ENCODE peak calls at places on chromosomes 6 and 20, in four cellular contexts. G is neural crest cell, J is nephron progenitor cell, Z is lower lobe of right lung. V is an unnamed sample.

GRCh38 chr20:3047486-3048419 is 1.9 kb downstream of the MRPS26 start:
- DNase-seq in G (no peak), J (no peak), Z (no peak), V (no peak)

GRCh38 chr6:46592046-46592445 is 60.6 kb downstream of the CYP39A1 start:
- DNase-seq in G (no peak), J (no peak), Z (no peak), V (no peak)

GRCh38 chr6:29490552-29490951 is 2.8 kb upstream of the MAS1L start:
- DNase-seq in G (no peak), J (no peak), Z (no peak), V (no peak)

GRCh38 chr6:36829919-36830544 is 9.2 kb downstream of the CPNE5 start:
- DNase-seq in G (no peak), J (no peak), Z (peak), V (no peak)

GRCh38 chr6:1777921-1778692 is 168.4 kb downstream of the FOXC1 start:
- DNase-seq in G (no peak), J (peak), Z (no peak), V (no peak)

GRCh38 chr6:3742426-3743344 is 8.8 kb downstream of the PXDC1 start:
- DNase-seq in G (peak), J (peak), Z (peak), V (peak)

GRCh38 chr6:44342489-44342888 is at the start of gene SPATS1:
- DNase-seq in G (no peak), J (peak), Z (no peak), V (no peak)

GRCh38 chr6:63802606-63803206 is 167.1 kb downstream of the PHF3 start:
- DNase-seq in G (no peak), J (no peak), Z (no peak), V (no peak)

GRCh38 chr6:170006524-170007467 is 255.4 kb downstream of the ERMARD start:
- DNase-seq in G (no peak), J (no peak), Z (no peak), V (no peak)

GRCh38 chr6:122289721-122290501 is 109.5 kb upstream of the HSF2 start:
- DNase-seq in G (no peak), J (no peak), Z (no peak), V (no peak)

GRCh38 chr6:33297406-33297955 is 1.3 kb downstream of the RGL2 start:
- DNase-seq in G (no peak), J (peak), Z (peak), V (no peak)

GRCh38 chr6:14664616-14665315 is 547.2 kb downstream of the CD83 start:
- DNase-seq in G (peak), J (no peak), Z (no peak), V (no peak)

GRCh38 chr6:44104661-44105060 is 22.6 kb downstream of the MRPL14 start:
- DNase-seq in G (no peak), J (no peak), Z (peak), V (no peak)

GRCh38 chr20:9981834-9982233 is 53.0 kb upstream of the ANKEF1 start:
- DNase-seq in G (no peak), J (no peak), Z (no peak), V (no peak)

GRCh38 chr6:30763155-30763617 is 18.8 kb upstream of the IER3 start:
- DNase-seq in G (no peak), J (no peak), Z (no peak), V (no peak)

GRCh38 chr6:150029276-150029675 is 3.9 kb upstream of the RAET1L start:
- DNase-seq in G (no peak), J (no peak), Z (no peak), V (no peak)

GRCh38 chr6:170208171-170208601 is 82.7 kb downstream of the DLL1 start:
- DNase-seq in G (no peak), J (no peak), Z (no peak), V (no peak)

GRCh38 chr6:113858067-113858604 is 991 bp downstream of the MARCKS start:
- DNase-seq in G (peak), J (peak), Z (peak), V (no peak)

GRCh38 chr20:44620030-44620429 is 31.5 kb downstream of the ADA start:
- DNase-seq in G (no peak), J (no peak), Z (no peak), V (no peak)

GRCh38 chr20:54337131-54337530 is 129.2 kb downstream of the PFDN4 start:
- DNase-seq in G (no peak), J (no peak), Z (no peak), V (no peak)

GRCh38 chr6:1604347-1604990 is 5.2 kb upstream of the FOXC1 start:
- DNase-seq in G (peak), J (peak), Z (peak), V (no peak)

GRCh38 chr6:26180346-26180745 is 93.1 kb downstream of the HFE start:
- DNase-seq in G (no peak), J (no peak), Z (no peak), V (no peak)

GRCh38 chr20:32945710-32946221 is 58.5 kb downstream of the SUN5 start:
- DNase-seq in G (no peak), J (no peak), Z (no peak), V (no peak)
- TF ChIP-seq CTCF in G (peak), J (peak), Z (peak), V (no peak)

GRCh38 chr6:125904871-125905270 is 51.7 kb upstream of the HINT3 start:
- DNase-seq in G (no peak), J (no peak), Z (no peak), V (no peak)

GRCh38 chr6:125910518-125910917 is 46.1 kb upstream of the HINT3 start:
- DNase-seq in G (no peak), J (no peak), Z (no peak), V (no peak)

GRCh38 chr6:125906158-125906998 is 50.2 kb upstream of the HINT3 start:
- DNase-seq in G (peak), J (peak), Z (peak), V (no peak)
- TF ChIP-seq CTCF in G (peak), J (peak), Z (peak), V (no peak)

GRCh38 chr20:24534282-24534681 is 64.9 kb downstream of the SYNDIG1 start:
- DNase-seq in G (no peak), J (no peak), Z (no peak), V (no peak)

GRCh38 chr20:24531626-24532419 is 62.4 kb downstream of the SYNDIG1 start:
- DNase-seq in G (no peak), J (no peak), Z (no peak), V (no peak)

GRCh38 chr20:24531202-24531601 is 61.8 kb downstream of the SYNDIG1 start:
- DNase-seq in G (no peak), J (no peak), Z (no peak), V (no peak)

GRCh38 chr20:24535956-24536730 is 66.7 kb downstream of the SYNDIG1 start:
- DNase-seq in G (no peak), J (no peak), Z (no peak), V (no peak)

GRCh38 chr20:24533449-24533848 is 64.0 kb downstream of the SYNDIG1 start:
- DNase-seq in G (no peak), J (no peak), Z (no peak), V (no peak)
- TF ChIP-seq CTCF in G (no peak), J (no peak), Z (no peak), V (no peak)

GRCh38 chr20:31848088-31848999 is 2.9 kb upstream of the FOXS1 start:
- DNase-seq in G (no peak), J (no peak), Z (no peak), V (no peak)

GRCh38 chr20:31849306-31849930 is 4.0 kb upstream of the FOXS1 start:
- DNase-seq in G (no peak), J (no peak), Z (no peak), V (no peak)

GRCh38 chr20:31844737-31845299 is 586 bp downstream of the FOXS1 start:
- DNase-seq in G (no peak), J (no peak), Z (no peak), V (no peak)

GRCh38 chr20:31845300-31845863 is at the start of gene FOXS1:
- DNase-seq in G (peak), J (peak), Z (no peak), V (no peak)

DNA sequence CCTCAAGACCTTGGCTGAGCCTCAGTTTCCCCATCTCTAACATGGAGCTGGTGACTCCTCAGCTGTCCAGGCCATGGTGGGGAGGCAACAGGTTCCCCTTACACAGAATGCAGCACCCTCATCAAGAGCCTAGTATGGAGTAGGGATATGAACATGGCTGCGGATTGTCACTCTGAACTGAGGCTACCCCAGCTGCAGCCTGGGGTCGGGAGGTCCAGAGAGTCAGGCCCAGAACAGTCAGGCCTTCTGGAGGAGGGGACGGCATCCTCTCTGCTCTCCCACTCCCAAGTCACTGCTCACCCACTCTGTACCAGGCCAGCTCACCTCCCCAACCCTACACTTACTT is 1.4 kb upstream of the FOXS1 start:
- DNase-seq in G (no peak), J (no peak), Z (no peak), V (no peak)
- TF ChIP-seq CTCF in G (peak), J (no peak), Z (no peak), V (no peak)

DNA sequence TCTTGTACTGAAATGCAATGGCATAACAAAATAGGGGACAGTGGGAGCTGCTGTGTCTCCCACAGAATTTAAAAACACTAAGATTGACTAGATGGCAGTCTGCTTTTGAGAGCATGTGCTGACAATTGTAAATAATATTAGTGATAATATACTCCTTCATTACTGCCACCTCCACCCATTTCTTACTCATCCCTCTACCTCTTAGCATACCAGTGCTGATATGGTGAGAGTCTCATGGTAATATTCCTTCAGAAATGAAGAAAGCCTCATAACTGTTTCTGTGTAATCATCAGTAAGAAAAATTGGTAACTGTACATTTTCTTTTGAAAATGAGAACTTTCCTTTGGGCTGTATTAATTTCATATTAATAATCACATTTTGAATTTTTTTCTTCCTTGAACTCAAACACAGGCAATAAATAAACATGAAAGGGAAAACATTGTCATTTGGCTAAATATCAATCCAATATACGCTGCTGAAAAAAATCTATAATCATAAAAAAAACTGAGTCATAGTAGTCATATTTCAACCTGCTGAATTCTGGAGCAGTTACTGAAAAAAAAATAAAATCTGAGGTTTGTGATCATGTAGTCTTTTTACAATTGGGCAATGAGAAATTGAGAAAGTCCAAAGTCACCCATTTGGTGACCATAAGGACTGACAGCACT is 34.6 kb downstream of the FAM83B start:
- DNase-seq in G (no peak), J (no peak), Z (no peak), V (no peak)
- TF ChIP-seq CTCF in G (no peak), J (no peak), Z (no peak), V (no peak)

GRCh38 chr20:42775866-42776265 is 413.8 kb downstream of the PTPRT start:
- DNase-seq in G (no peak), J (no peak), Z (no peak), V (no peak)

GRCh38 chr20:42779216-42779615 is 410.5 kb downstream of the PTPRT start:
- DNase-seq in G (no peak), J (no peak), Z (no peak), V (no peak)

DNA sequence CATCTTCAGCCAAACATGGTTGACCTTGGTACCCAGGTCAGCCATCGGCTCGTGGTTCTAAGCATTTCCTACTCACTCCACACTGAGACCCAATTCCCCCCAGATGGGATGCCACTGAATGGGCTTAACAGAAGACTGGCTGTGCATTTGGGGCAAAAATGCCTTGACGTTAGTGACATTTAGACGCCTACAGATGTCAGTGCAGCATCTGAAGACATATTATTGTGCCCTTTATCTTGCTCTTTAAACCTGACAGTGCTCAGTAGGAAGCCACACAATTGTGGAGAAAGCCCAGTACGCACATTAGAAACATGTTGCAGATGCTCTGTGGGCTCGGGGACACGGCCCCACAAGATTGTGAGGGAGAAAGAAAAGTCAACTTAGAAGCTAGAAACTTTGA is 414.7 kb downstream of the PTPRT start:
- DNase-seq in G (no peak), J (no peak), Z (no peak), V (no peak)
- TF ChIP-seq CTCF in G (no peak), J (no peak), Z (no peak), V (no peak)

GRCh38 chr6:16184129-16184528 is 54.3 kb upstream of the GMPR start:
- DNase-seq in G (no peak), J (no peak), Z (peak), V (no peak)
- TF ChIP-seq CTCF in G (no peak), J (no peak), Z (peak), V (no peak)